ENCODE peak calls at places on chromosomes 11 and 22, in seven cellular contexts. Q, B, S, O, L, A and E are unnamed samples.

GRCh38 chr22:29718949-29719893 is 582 bp upstream of the CABP7 start:
- DNase-seq in S (no peak), Q (no peak), A (no peak), L (no peak), O (no peak), B (no peak), E (no peak)

GRCh38 chr22:43293661-43294392 is 49.3 kb downstream of the SCUBE1 start:
- DNase-seq in L (peak), A (no peak), B (no peak), S (peak), Q (peak), O (peak), E (peak)

GRCh38 chr22:46068908-46069481 is 81.3 kb upstream of the PPARA start:
- DNase-seq in B (peak), O (no peak), S (peak), A (no peak), L (peak), Q (peak), E (no peak)

GRCh38 chr11:19934828-19935259 is 222.2 kb downstream of the NAV2 start:
- DNase-seq in A (no peak), L (peak), Q (no peak), B (no peak), S (no peak), O (peak), E (no peak)

GRCh38 chr11:44110231-44110679 is 14.8 kb downstream of the EXT2 start:
- DNase-seq in S (peak), Q (peak), O (peak), B (no peak), L (peak), A (peak), E (peak)

GRCh38 chr11:68532719-68533369 is 72.3 kb downstream of the PPP6R3 start:
- DNase-seq in B (no peak), A (no peak), L (no peak), Q (peak), O (no peak), S (peak), E (no peak)

GRCh38 chr11:6755303-6755952 is 16.3 kb downstream of the OR2AG2 start:
- DNase-seq in A (peak), Q (peak), S (peak), O (peak), L (peak), B (no peak), E (peak)

GRCh38 chr11:3218483-3219280 is at the start of gene MRGPRG:
- DNase-seq in S (no peak), O (no peak), A (no peak), B (peak), L (no peak), Q (no peak), E (no peak)

GRCh38 chr22:50169774-50170341 is 673 bp upstream of the PANX2 start:
- DNase-seq in L (no peak), S (peak), A (no peak), Q (no peak), O (peak), B (peak), E (peak)

GRCh38 chr11:20057055-20057943 is 103.0 kb downstream of the DBX1 start:
- DNase-seq in Q (no peak), B (no peak), L (no peak), A (no peak), S (no peak), O (no peak), E (no peak)

GRCh38 chr11:100932474-100933100 is 197.0 kb downstream of the PGR start:
- DNase-seq in B (no peak), S (peak), L (peak), Q (peak), A (peak), O (peak), E (peak)

GRCh38 chr11:66407651-66408050 is 13.2 kb upstream of the NPAS4 start:
- DNase-seq in Q (no peak), L (no peak), O (peak), B (no peak), S (no peak), A (no peak), E (no peak)

GRCh38 chr11:78878631-78879030 is 304.0 kb upstream of the NARS2 start:
- DNase-seq in A (no peak), L (no peak), B (no peak), O (no peak), S (no peak), Q (no peak), E (no peak)

GRCh38 chr11:63532150-63532549 is 4.5 kb upstream of the PLAAT4 start:
- DNase-seq in A (no peak), S (no peak), B (no peak), Q (no peak), L (no peak), O (no peak), E (no peak)

GRCh38 chr11:22347857-22348496 is 9.8 kb downstream of the SLC17A6 start:
- DNase-seq in A (no peak), O (no peak), L (no peak), Q (no peak), S (no peak), B (no peak), E (no peak)

GRCh38 chr22:39994566-39995345 is at the start of gene FAM83F:
- DNase-seq in O (no peak), Q (peak), B (peak), L (no peak), S (peak), A (no peak), E (peak)

GRCh38 chr11:47725445-47726442 is 10.6 kb upstream of the AGBL2 start:
- DNase-seq in S (peak), Q (no peak), A (no peak), L (no peak), O (no peak), B (no peak), E (no peak)